ENCODE peak calls at places on chromosomes 5 and 9, in six cellular contexts. One of them, this sample, is unnamed.

GRCh38 chr5:17808566-17808965 is 174.3 kb downstream of the TAF11L14 start:
- DNase-seq in NCI-H1105: no peak
- DNase-seq in LHCN-M2: no peak
- DNase-seq in activated naive CD8-positive, alpha-beta T cell treated with anti-CD3 and anti-CD28 coated beads for 36 hours: no peak
- DNase-seq in heart right ventricle: no peak
- DNase-seq in stimulated activated CD4-positive, alpha-beta T cell treated with anti-CD3 and anti-CD28 coated beads, Interleukin-12 subunit alpha, Interleukin-12 subunit beta, amount 100 ng/mL, for 24 hours: no peak
- DNase-seq in this sample: no peak

GRCh38 chr9:89171693-89172092 is 6.9 kb downstream of the SHC3 start:
- DNase-seq in NCI-H1105: no peak
- DNase-seq in LHCN-M2: no peak
- DNase-seq in activated naive CD8-positive, alpha-beta T cell treated with anti-CD3 and anti-CD28 coated beads for 36 hours: no peak
- DNase-seq in heart right ventricle: no peak
- DNase-seq in stimulated activated CD4-positive, alpha-beta T cell treated with anti-CD3 and anti-CD28 coated beads, Interleukin-12 subunit alpha, Interleukin-12 subunit beta, amount 100 ng/mL, for 24 hours: no peak
- DNase-seq in this sample: no peak

GRCh38 chr5:160030631-160031377 is 21.9 kb downstream of the TTC1 start:
- DNase-seq in NCI-H1105: no peak
- DNase-seq in LHCN-M2: no peak
- DNase-seq in activated naive CD8-positive, alpha-beta T cell treated with anti-CD3 and anti-CD28 coated beads for 36 hours: no peak
- DNase-seq in heart right ventricle: no peak
- DNase-seq in stimulated activated CD4-positive, alpha-beta T cell treated with anti-CD3 and anti-CD28 coated beads, Interleukin-12 subunit alpha, Interleukin-12 subunit beta, amount 100 ng/mL, for 24 hours: no peak
- DNase-seq in this sample: no peak

GRCh38 chr5:532521-533242 is 8.4 kb upstream of the SLC9A3 start:
- DNase-seq in NCI-H1105: no peak
- DNase-seq in LHCN-M2: no peak
- DNase-seq in activated naive CD8-positive, alpha-beta T cell treated with anti-CD3 and anti-CD28 coated beads for 36 hours: no peak
- DNase-seq in heart right ventricle: peak; percentile 3
- DNase-seq in stimulated activated CD4-positive, alpha-beta T cell treated with anti-CD3 and anti-CD28 coated beads, Interleukin-12 subunit alpha, Interleukin-12 subunit beta, amount 100 ng/mL, for 24 hours: no peak
- DNase-seq in this sample: no peak

GRCh38 chr5:74123928-74124327 is 497.9 kb downstream of the ARHGEF28 start:
- DNase-seq in NCI-H1105: no peak
- DNase-seq in LHCN-M2: peak; percentile 44
- DNase-seq in activated naive CD8-positive, alpha-beta T cell treated with anti-CD3 and anti-CD28 coated beads for 36 hours: no peak
- DNase-seq in heart right ventricle: no peak
- DNase-seq in stimulated activated CD4-positive, alpha-beta T cell treated with anti-CD3 and anti-CD28 coated beads, Interleukin-12 subunit alpha, Interleukin-12 subunit beta, amount 100 ng/mL, for 24 hours: no peak
- DNase-seq in this sample: no peak

GRCh38 chr5:113488645-113489184 is 462 bp upstream of the MCC start:
- DNase-seq in NCI-H1105: no peak
- DNase-seq in LHCN-M2: peak; percentile 39
- DNase-seq in activated naive CD8-positive, alpha-beta T cell treated with anti-CD3 and anti-CD28 coated beads for 36 hours: no peak
- DNase-seq in heart right ventricle: no peak
- DNase-seq in stimulated activated CD4-positive, alpha-beta T cell treated with anti-CD3 and anti-CD28 coated beads, Interleukin-12 subunit alpha, Interleukin-12 subunit beta, amount 100 ng/mL, for 24 hours: no peak
- DNase-seq in this sample: no peak

GRCh38 chr5:113029614-113030013 is 53.0 kb downstream of the DCP2 start:
- DNase-seq in NCI-H1105: no peak
- DNase-seq in LHCN-M2: peak; percentile 29
- DNase-seq in activated naive CD8-positive, alpha-beta T cell treated with anti-CD3 and anti-CD28 coated beads for 36 hours: no peak
- DNase-seq in heart right ventricle: no peak
- DNase-seq in stimulated activated CD4-positive, alpha-beta T cell treated with anti-CD3 and anti-CD28 coated beads, Interleukin-12 subunit alpha, Interleukin-12 subunit beta, amount 100 ng/mL, for 24 hours: no peak
- DNase-seq in this sample: no peak

GRCh38 chr5:176891331-176891958 is 7.7 kb downstream of the HK3 start:
- DNase-seq in NCI-H1105: no peak
- DNase-seq in LHCN-M2: no peak
- DNase-seq in activated naive CD8-positive, alpha-beta T cell treated with anti-CD3 and anti-CD28 coated beads for 36 hours: no peak
- DNase-seq in heart right ventricle: no peak
- DNase-seq in stimulated activated CD4-positive, alpha-beta T cell treated with anti-CD3 and anti-CD28 coated beads, Interleukin-12 subunit alpha, Interleukin-12 subunit beta, amount 100 ng/mL, for 24 hours: no peak
- DNase-seq in this sample: peak; percentile 1

GRCh38 chr9:84323777-84324317 is 16.7 kb downstream of the SLC28A3 start:
- DNase-seq in NCI-H1105: no peak
- DNase-seq in LHCN-M2: no peak
- DNase-seq in activated naive CD8-positive, alpha-beta T cell treated with anti-CD3 and anti-CD28 coated beads for 36 hours: no peak
- DNase-seq in heart right ventricle: no peak
- DNase-seq in stimulated activated CD4-positive, alpha-beta T cell treated with anti-CD3 and anti-CD28 coated beads, Interleukin-12 subunit alpha, Interleukin-12 subunit beta, amount 100 ng/mL, for 24 hours: no peak
- DNase-seq in this sample: no peak

GRCh38 chr5:151684690-151685361 is 1.9 kb downstream of the SPARC start:
- DNase-seq in NCI-H1105: no peak
- DNase-seq in LHCN-M2: peak; percentile 96
- DNase-seq in activated naive CD8-positive, alpha-beta T cell treated with anti-CD3 and anti-CD28 coated beads for 36 hours: no peak
- DNase-seq in heart right ventricle: no peak
- DNase-seq in stimulated activated CD4-positive, alpha-beta T cell treated with anti-CD3 and anti-CD28 coated beads, Interleukin-12 subunit alpha, Interleukin-12 subunit beta, amount 100 ng/mL, for 24 hours: no peak
- DNase-seq in this sample: peak; percentile 29

GRCh38 chr5:129249891-129250290 is 155.3 kb downstream of the ISOC1 start:
- DNase-seq in NCI-H1105: no peak
- DNase-seq in LHCN-M2: no peak
- DNase-seq in activated naive CD8-positive, alpha-beta T cell treated with anti-CD3 and anti-CD28 coated beads for 36 hours: no peak
- DNase-seq in heart right ventricle: no peak
- DNase-seq in stimulated activated CD4-positive, alpha-beta T cell treated with anti-CD3 and anti-CD28 coated beads, Interleukin-12 subunit alpha, Interleukin-12 subunit beta, amount 100 ng/mL, for 24 hours: no peak
- DNase-seq in this sample: no peak

GRCh38 chr5:151020304-151021031 is at the start of gene GPX3:
- DNase-seq in NCI-H1105: peak; percentile 9
- DNase-seq in LHCN-M2: no peak
- DNase-seq in activated naive CD8-positive, alpha-beta T cell treated with anti-CD3 and anti-CD28 coated beads for 36 hours: peak; percentile 41
- DNase-seq in heart right ventricle: peak; percentile 95
- DNase-seq in stimulated activated CD4-positive, alpha-beta T cell treated with anti-CD3 and anti-CD28 coated beads, Interleukin-12 subunit alpha, Interleukin-12 subunit beta, amount 100 ng/mL, for 24 hours: peak; percentile 19
- DNase-seq in this sample: peak; percentile 87

GRCh38 chr5:32708949-32709348 is 2.2 kb upstream of the NPR3 start:
- DNase-seq in NCI-H1105: no peak
- DNase-seq in LHCN-M2: no peak
- DNase-seq in activated naive CD8-positive, alpha-beta T cell treated with anti-CD3 and anti-CD28 coated beads for 36 hours: peak; percentile 6
- DNase-seq in heart right ventricle: no peak
- DNase-seq in stimulated activated CD4-positive, alpha-beta T cell treated with anti-CD3 and anti-CD28 coated beads, Interleukin-12 subunit alpha, Interleukin-12 subunit beta, amount 100 ng/mL, for 24 hours: no peak
- DNase-seq in this sample: no peak

GRCh38 chr5:172421020-172421419 is 33.3 kb downstream of the SH3PXD2B start:
- DNase-seq in NCI-H1105: no peak
- DNase-seq in LHCN-M2: no peak
- DNase-seq in activated naive CD8-positive, alpha-beta T cell treated with anti-CD3 and anti-CD28 coated beads for 36 hours: no peak
- DNase-seq in heart right ventricle: no peak
- DNase-seq in stimulated activated CD4-positive, alpha-beta T cell treated with anti-CD3 and anti-CD28 coated beads, Interleukin-12 subunit alpha, Interleukin-12 subunit beta, amount 100 ng/mL, for 24 hours: no peak
- DNase-seq in this sample: no peak

GRCh38 chr9:107144475-107144874 is 138.6 kb upstream of the RAD23B start:
- DNase-seq in NCI-H1105: no peak
- DNase-seq in LHCN-M2: no peak
- DNase-seq in activated naive CD8-positive, alpha-beta T cell treated with anti-CD3 and anti-CD28 coated beads for 36 hours: no peak
- DNase-seq in heart right ventricle: no peak
- DNase-seq in stimulated activated CD4-positive, alpha-beta T cell treated with anti-CD3 and anti-CD28 coated beads, Interleukin-12 subunit alpha, Interleukin-12 subunit beta, amount 100 ng/mL, for 24 hours: no peak
- DNase-seq in this sample: no peak

GRCh38 chr5:177601577-177602457 is 1.9 kb downstream of the B4GALT7 start:
- DNase-seq in NCI-H1105: no peak
- DNase-seq in LHCN-M2: no peak
- DNase-seq in activated naive CD8-positive, alpha-beta T cell treated with anti-CD3 and anti-CD28 coated beads for 36 hours: no peak
- DNase-seq in heart right ventricle: no peak
- DNase-seq in stimulated activated CD4-positive, alpha-beta T cell treated with anti-CD3 and anti-CD28 coated beads, Interleukin-12 subunit alpha, Interleukin-12 subunit beta, amount 100 ng/mL, for 24 hours: no peak
- DNase-seq in this sample: no peak

GRCh38 chr5:165775094-165775493 is 2269.7 kb downstream of the MAT2B start:
- DNase-seq in NCI-H1105: no peak
- DNase-seq in LHCN-M2: no peak
- DNase-seq in activated naive CD8-positive, alpha-beta T cell treated with anti-CD3 and anti-CD28 coated beads for 36 hours: no peak
- DNase-seq in heart right ventricle: no peak
- DNase-seq in stimulated activated CD4-positive, alpha-beta T cell treated with anti-CD3 and anti-CD28 coated beads, Interleukin-12 subunit alpha, Interleukin-12 subunit beta, amount 100 ng/mL, for 24 hours: no peak
- DNase-seq in this sample: no peak

GRCh38 chr5:173590436-173591299 is 25.8 kb downstream of the BOD1 start:
- DNase-seq in NCI-H1105: no peak
- DNase-seq in LHCN-M2: no peak
- DNase-seq in activated naive CD8-positive, alpha-beta T cell treated with anti-CD3 and anti-CD28 coated beads for 36 hours: no peak
- DNase-seq in heart right ventricle: peak; percentile 30
- DNase-seq in stimulated activated CD4-positive, alpha-beta T cell treated with anti-CD3 and anti-CD28 coated beads, Interleukin-12 subunit alpha, Interleukin-12 subunit beta, amount 100 ng/mL, for 24 hours: no peak
- DNase-seq in this sample: no peak

GRCh38 chr5:685262-686171 is 7.6 kb downstream of the TPPP start:
- DNase-seq in NCI-H1105: no peak
- DNase-seq in LHCN-M2: no peak
- DNase-seq in activated naive CD8-positive, alpha-beta T cell treated with anti-CD3 and anti-CD28 coated beads for 36 hours: no peak
- DNase-seq in heart right ventricle: no peak
- DNase-seq in stimulated activated CD4-positive, alpha-beta T cell treated with anti-CD3 and anti-CD28 coated beads, Interleukin-12 subunit alpha, Interleukin-12 subunit beta, amount 100 ng/mL, for 24 hours: no peak
- DNase-seq in this sample: no peak

GRCh38 chr9:136622538-136622948 is 40.2 kb upstream of the EGFL7 start:
- DNase-seq in NCI-H1105: no peak
- DNase-seq in LHCN-M2: no peak
- DNase-seq in activated naive CD8-positive, alpha-beta T cell treated with anti-CD3 and anti-CD28 coated beads for 36 hours: no peak
- DNase-seq in heart right ventricle: no peak
- DNase-seq in stimulated activated CD4-positive, alpha-beta T cell treated with anti-CD3 and anti-CD28 coated beads, Interleukin-12 subunit alpha, Interleukin-12 subunit beta, amount 100 ng/mL, for 24 hours: no peak
- DNase-seq in this sample: no peak

GRCh38 chr5:39235648-39236047 is 16.3 kb upstream of the FYB1 start:
- DNase-seq in NCI-H1105: no peak
- DNase-seq in LHCN-M2: no peak
- DNase-seq in activated naive CD8-positive, alpha-beta T cell treated with anti-CD3 and anti-CD28 coated beads for 36 hours: no peak
- DNase-seq in heart right ventricle: no peak
- DNase-seq in stimulated activated CD4-positive, alpha-beta T cell treated with anti-CD3 and anti-CD28 coated beads, Interleukin-12 subunit alpha, Interleukin-12 subunit beta, amount 100 ng/mL, for 24 hours: no peak
- DNase-seq in this sample: no peak